ENCODE peak calls at places on chromosomes 2 and 18, in five cellular contexts. F is endothelial cell of umbilical vein, H is K562, L is AML-193, D is endothelial cell. I is an unnamed sample.

GRCh38 chr18:36652503-36652902 is 176.3 kb downstream of the TPGS2 start:
- DNase-seq in D (no peak), H (no peak), L (no peak), F (no peak), I (no peak)

GRCh38 chr2:132429941-132430573 is 13.5 kb downstream of the GPR39 start:
- DNase-seq in L (no peak), D (no peak), F (no peak), H (no peak), I (no peak)

GRCh38 chr18:67517224-67517765 is 775 bp upstream of the DSEL start:
- DNase-seq in H (no peak), D (no peak), F (no peak), L (no peak), I (peak)

GRCh38 chr2:46873632-46874068 is 42.0 kb downstream of the MCFD2 start:
- DNase-seq in D (no peak), F (peak), H (peak), L (peak), I (peak)

GRCh38 chr2:197909377-197909776 is 105.0 kb downstream of the PLCL1 start:
- DNase-seq in L (no peak), H (no peak), D (no peak), F (peak), I (no peak)

GRCh38 chr18:23573020-23573419 is 13.3 kb downstream of the NPC1 start:
- DNase-seq in D (no peak), H (no peak), L (no peak), F (no peak), I (no peak)

GRCh38 chr2:221572821-221573429 is 821 bp upstream of the EPHA4 start:
- DNase-seq in D (peak), H (no peak), F (peak), L (no peak), I (peak)

GRCh38 chr18:8610442-8610801 is 1.2 kb downstream of the RAB12 start:
- DNase-seq in F (peak), H (no peak), L (no peak), D (no peak), I (no peak)

GRCh38 chr2:49973917-49974368 is 819.6 kb upstream of the FSHR start:
- DNase-seq in F (no peak), D (peak), L (no peak), H (no peak), I (peak)

GRCh38 chr2:191635333-191636234 is 42.4 kb upstream of the NABP1 start:
- DNase-seq in H (no peak), L (no peak), F (no peak), D (no peak), I (no peak)

GRCh38 chr2:105814291-105814940 is 69.7 kb downstream of the NCK2 start:
- DNase-seq in D (no peak), L (no peak), H (no peak), F (no peak), I (no peak)

GRCh38 chr2:98295275-98295674 is 51.0 kb upstream of the CNGA3 start:
- DNase-seq in L (no peak), D (no peak), F (no peak), H (no peak), I (no peak)

GRCh38 chr2:72220170-72220569 is 72.5 kb upstream of the CYP26B1 start:
- DNase-seq in H (peak), L (no peak), D (peak), F (no peak), I (peak)

GRCh38 chr2:232340171-232340935 is 38.2 kb upstream of the ALPP start:
- DNase-seq in L (no peak), D (no peak), H (no peak), F (no peak), I (no peak)